ENCODE peak calls at places on chromosomes 6 and 20, in four cellular contexts. E, N, B and J are unnamed samples.
A peak's percentile ranks its signal among the peaks of the same experiment; 100 is the strongest.

GRCh38 chr20:43821795-43822194 is 92.9 kb upstream of the TOX2 start:
- DNase-seq in N (no peak), B (no peak), E (no peak), J (no peak)

GRCh38 chr6:108966855-108967755 is 118.9 kb downstream of the ARMC2 start:
- DNase-seq in N (no peak), E (peak; percentile 28), B (no peak), J (peak; percentile 93)

GRCh38 chr6:83853968-83854501 is 875 bp downstream of the RIPPLY2 start:
- DNase-seq in N (no peak), B (no peak), E (no peak), J (no peak)

GRCh38 chr6:32146287-32146686 is 5.5 kb downstream of the PRRT1 start:
- DNase-seq in N (no peak), E (no peak), B (no peak), J (no peak)

GRCh38 chr6:158387036-158387435 is 74.8 kb downstream of the TULP4 start:
- DNase-seq in E (no peak), N (no peak), B (no peak), J (no peak)

GRCh38 chr20:47785900-47786762 is 850 bp upstream of the SULF2 start:
- DNase-seq in E (peak; percentile 83), N (peak; percentile 83), B (no peak), J (peak; percentile 53)

GRCh38 chr6:124002377-124003081 is 198.9 kb downstream of the NKAIN2 start:
- DNase-seq in B (no peak), E (no peak), N (no peak), J (no peak)

GRCh38 chr6:138493413-138493812 is 5.9 kb downstream of the NHSL1 start:
- DNase-seq in B (no peak), E (peak; percentile 64), N (no peak), J (no peak)

GRCh38 chr6:139778688-139779087 is 404.2 kb upstream of the CITED2 start:
- DNase-seq in N (no peak), B (no peak), E (peak; percentile 40), J (no peak)

GRCh38 chr6:101397199-101397598 is 3.7 kb downstream of the GRIK2 start:
- DNase-seq in N (no peak), B (no peak), E (peak; percentile 12), J (no peak)

GRCh38 chr6:139832906-139833305 is 458.5 kb upstream of the CITED2 start:
- DNase-seq in B (no peak), E (no peak), N (no peak), J (no peak)

GRCh38 chr20:63751471-63752271 is 12.1 kb downstream of the SLC2A4RG start:
- DNase-seq in E (no peak), B (no peak), N (no peak), J (no peak)

GRCh38 chr6:156780117-156780641 is 3.0 kb downstream of the ARID1B start:
- DNase-seq in B (peak; percentile 81), N (peak; percentile 84), E (peak; percentile 94), J (peak; percentile 74)

GRCh38 chr6:92690997-92691599 is 728.3 kb downstream of the EPHA7 start:
- DNase-seq in N (no peak), E (peak; percentile 1), B (peak; percentile 13), J (no peak)

GRCh38 chr6:136011475-136011874 is 160.0 kb downstream of the PDE7B start:
- DNase-seq in E (peak; percentile 75), B (no peak), N (no peak), J (no peak)

GRCh38 chr6:85464260-85464644 is 14.4 kb downstream of the NT5E start:
- DNase-seq in B (peak; percentile 85), E (peak; percentile 93), N (no peak), J (no peak)

GRCh38 chr6:129671442-129672344 is 38.3 kb downstream of the ARHGAP18 start:
- DNase-seq in N (peak; percentile 58), E (no peak), B (no peak), J (peak; percentile 79)

GRCh38 chr6:170461111-170461510 is 92.0 kb downstream of the PSMB1 start:
- DNase-seq in E (no peak), N (no peak), B (no peak), J (no peak)

GRCh38 chr20:325889-326644 is 715 bp downstream of the SOX12 start:
- DNase-seq in E (peak; percentile 60), B (no peak), N (peak; percentile 82), J (no peak)

GRCh38 chr20:23928788-23929187 is 49.2 kb upstream of the CST5 start:
- DNase-seq in B (no peak), E (no peak), N (no peak), J (no peak)

GRCh38 chr6:2626381-2626780 is 124.3 kb downstream of the MYLK4 start:
- DNase-seq in E (no peak), B (no peak), N (no peak), J (no peak)

GRCh38 chr20:18904624-18905023 is 91.0 kb downstream of the SCP2D1 start:
- DNase-seq in N (no peak), B (no peak), E (peak; percentile 2), J (no peak)

GRCh38 chr6:2432258-2432657 is 186.9 kb upstream of the GMDS start:
- DNase-seq in N (no peak), B (peak; percentile 78), E (peak; percentile 93), J (no peak)

GRCh38 chr6:42787018-42787611 is 5.3 kb downstream of the BICRAL start:
- DNase-seq in N (no peak), B (no peak), E (no peak), J (no peak)

GRCh38 chr6:98590957-98591356 is 243.4 kb upstream of the POU3F2 start:
- DNase-seq in E (no peak), N (no peak), B (no peak), J (no peak)

GRCh38 chr6:139846538-139847321 is 472.3 kb upstream of the CITED2 start:
- DNase-seq in N (no peak), E (no peak), B (no peak), J (no peak)

GRCh38 chr6:69732045-69732444 is 64.8 kb downstream of the LMBRD1 start:
- DNase-seq in B (no peak), E (peak; percentile 6), N (no peak), J (no peak)

GRCh38 chr6:159926542-159927203 is 35.9 kb downstream of the MAS1 start:
- DNase-seq in B (no peak), N (no peak), E (no peak), J (no peak)

GRCh38 chr6:38973178-38974057 is 75.2 kb upstream of the GLP1R start:
- DNase-seq in N (peak; percentile 54), B (peak; percentile 38), E (peak; percentile 66), J (no peak)

GRCh38 chr6:166989427-166990034 is 9.7 kb upstream of the CEP43 start:
- DNase-seq in B (peak; percentile 11), E (peak; percentile 47), N (peak; percentile 44), J (no peak)
- TF ChIP-seq CTCF in B (peak; percentile 59), E (peak; percentile 66), N (peak; percentile 44), J (peak; percentile 48)

DNA sequence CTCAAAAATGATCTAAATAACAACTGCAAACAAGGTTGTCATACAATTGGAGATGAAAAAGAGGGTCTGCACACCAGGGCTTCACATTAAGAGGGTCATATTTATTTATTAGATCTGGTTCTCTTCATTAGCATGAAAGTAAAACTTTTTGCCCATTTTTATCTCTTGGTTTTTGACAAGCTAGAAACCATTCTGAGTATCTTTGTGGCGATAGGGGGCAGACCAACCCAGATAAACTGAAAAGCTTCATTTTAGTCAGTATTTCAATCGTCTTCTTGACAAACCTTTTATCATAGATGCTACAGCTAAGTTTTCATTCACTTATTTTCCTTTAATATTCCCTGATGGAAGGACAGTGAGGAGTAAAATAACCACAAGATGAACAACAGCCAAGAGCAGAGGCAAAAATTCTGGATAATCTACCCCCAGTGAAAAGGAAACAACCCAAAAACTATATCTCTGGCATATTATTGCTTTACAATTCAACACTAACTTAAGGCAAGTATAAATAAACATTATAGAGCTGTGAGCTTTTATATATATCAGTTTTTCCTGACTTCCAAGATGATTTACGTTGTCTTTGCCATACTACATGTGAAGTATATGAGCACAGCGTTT is 45.2 kb downstream of the THEMIS start:
- DNase-seq in E (peak; percentile 33), B (no peak), N (no peak), J (no peak)
- TF ChIP-seq CTCF in E (peak; percentile 69), B (peak; percentile 73), N (peak; percentile 16), J (no peak)

GRCh38 chr20:41082306-41082705 is 53.7 kb downstream of the TOP1 start:
- DNase-seq in N (no peak), B (no peak), E (no peak), J (no peak)

GRCh38 chr20:41081276-41081814 is 52.7 kb downstream of the TOP1 start:
- DNase-seq in N (no peak), B (no peak), E (peak; percentile 70), J (no peak)

GRCh38 chr20:41078329-41078728 is 49.7 kb downstream of the TOP1 start:
- DNase-seq in E (peak; percentile 65), B (no peak), N (peak; percentile 10), J (no peak)

GRCh38 chr20:41079066-41079465 is 50.4 kb downstream of the TOP1 start:
- DNase-seq in B (no peak), N (no peak), E (no peak), J (no peak)

GRCh38 chr20:41080866-41081265 is 52.2 kb downstream of the TOP1 start:
- DNase-seq in N (no peak), B (no peak), E (no peak), J (no peak)
- TF ChIP-seq CTCF in N (no peak), B (no peak), E (no peak), J (no peak)

GRCh38 chr6:34196116-34196832 is 40.4 kb upstream of the HMGA1 start:
- DNase-seq in B (peak; percentile 11), N (peak; percentile 92), E (peak; percentile 67), J (peak; percentile 88)
- TF ChIP-seq CTCF in B (peak; percentile 89), N (peak; percentile 96), E (peak; percentile 81), J (peak; percentile 98)